ENCODE peak calls at places on chromosomes 5 and 9, in eight cellular contexts. One of them, this sample, is unnamed.

GRCh38 chr9:130137870-130138653 is 34.1 kb upstream of the NCS1 start:
- DNase-seq in right lobe of liver: no peak
- DNase-seq in fibroblast of mammary gland: peak; percentile 97
- DNase-seq in H9: peak; percentile 81
- DNase-seq in upper lobe of right lung: no peak
- DNase-seq in neural crest cell: peak; percentile 28
- DNase-seq in uterus: peak; percentile 74
- DNase-seq in HFF-Myc: peak; percentile 75
- DNase-seq in this sample: no peak

GRCh38 chr9:109258619-109259321 is 62.1 kb downstream of the EPB41L4B start:
- DNase-seq in right lobe of liver: no peak
- DNase-seq in fibroblast of mammary gland: no peak
- DNase-seq in H9: peak; percentile 69
- DNase-seq in upper lobe of right lung: no peak
- DNase-seq in neural crest cell: no peak
- DNase-seq in uterus: no peak
- DNase-seq in HFF-Myc: no peak
- DNase-seq in this sample: no peak

GRCh38 chr5:113264061-113264460 is 170.7 kb downstream of the TSSK1B start:
- DNase-seq in right lobe of liver: no peak
- DNase-seq in fibroblast of mammary gland: peak; percentile 46
- DNase-seq in H9: no peak
- DNase-seq in upper lobe of right lung: no peak
- DNase-seq in neural crest cell: no peak
- DNase-seq in uterus: no peak
- DNase-seq in HFF-Myc: no peak
- DNase-seq in this sample: no peak

GRCh38 chr9:135561391-135562234 is at the start of gene PAEP:
- DNase-seq in right lobe of liver: no peak
- DNase-seq in fibroblast of mammary gland: peak; percentile 15
- DNase-seq in H9: no peak
- DNase-seq in upper lobe of right lung: peak; percentile 55
- DNase-seq in neural crest cell: no peak
- DNase-seq in uterus: no peak
- DNase-seq in HFF-Myc: no peak
- DNase-seq in this sample: peak; percentile 51

GRCh38 chr5:68277427-68277826 is 61.9 kb downstream of the PIK3R1 start:
- DNase-seq in right lobe of liver: no peak
- DNase-seq in fibroblast of mammary gland: peak; percentile 67
- DNase-seq in H9: no peak
- DNase-seq in upper lobe of right lung: no peak
- DNase-seq in neural crest cell: no peak
- DNase-seq in uterus: no peak
- DNase-seq in HFF-Myc: no peak
- DNase-seq in this sample: no peak

GRCh38 chr5:143837306-143837848 is 25.4 kb downstream of the HMHB1 start:
- DNase-seq in right lobe of liver: no peak
- DNase-seq in fibroblast of mammary gland: peak; percentile 82
- DNase-seq in H9: no peak
- DNase-seq in upper lobe of right lung: no peak
- DNase-seq in neural crest cell: no peak
- DNase-seq in uterus: no peak
- DNase-seq in HFF-Myc: peak; percentile 91
- DNase-seq in this sample: no peak

GRCh38 chr9:136409557-136410455 is 608 bp downstream of the ENTR1 start:
- DNase-seq in right lobe of liver: peak; percentile 79
- DNase-seq in fibroblast of mammary gland: peak; percentile 31
- DNase-seq in H9: no peak
- DNase-seq in upper lobe of right lung: peak; percentile 76
- DNase-seq in neural crest cell: no peak
- DNase-seq in uterus: no peak
- DNase-seq in HFF-Myc: no peak
- DNase-seq in this sample: peak; percentile 87

GRCh38 chr9:99249619-99250018 is 27.5 kb downstream of the SEC61B start:
- DNase-seq in right lobe of liver: no peak
- DNase-seq in fibroblast of mammary gland: no peak
- DNase-seq in H9: no peak
- DNase-seq in upper lobe of right lung: no peak
- DNase-seq in neural crest cell: no peak
- DNase-seq in uterus: no peak
- DNase-seq in HFF-Myc: no peak
- DNase-seq in this sample: no peak

GRCh38 chr9:109799141-109799540 is 19.1 kb downstream of the PALM2AKAP2 start:
- DNase-seq in right lobe of liver: no peak
- DNase-seq in fibroblast of mammary gland: no peak
- DNase-seq in H9: no peak
- DNase-seq in upper lobe of right lung: no peak
- DNase-seq in neural crest cell: no peak
- DNase-seq in uterus: no peak
- DNase-seq in HFF-Myc: no peak
- DNase-seq in this sample: no peak

GRCh38 chr5:31421806-31422586 is 109.9 kb downstream of the DROSHA start:
- DNase-seq in right lobe of liver: no peak
- DNase-seq in fibroblast of mammary gland: peak; percentile 17
- DNase-seq in H9: no peak
- DNase-seq in upper lobe of right lung: no peak
- DNase-seq in neural crest cell: no peak
- DNase-seq in uterus: no peak
- DNase-seq in HFF-Myc: no peak
- DNase-seq in this sample: no peak

GRCh38 chr9:104746798-104747197 is 685 bp upstream of the NIPSNAP3A start:
- DNase-seq in right lobe of liver: no peak
- DNase-seq in fibroblast of mammary gland: no peak
- DNase-seq in H9: no peak
- DNase-seq in upper lobe of right lung: no peak
- DNase-seq in neural crest cell: no peak
- DNase-seq in uterus: no peak
- DNase-seq in HFF-Myc: no peak
- DNase-seq in this sample: no peak

GRCh38 chr5:140142246-140142645 is 16.5 kb downstream of the IGIP start:
- DNase-seq in right lobe of liver: no peak
- DNase-seq in fibroblast of mammary gland: no peak
- DNase-seq in H9: no peak
- DNase-seq in upper lobe of right lung: no peak
- DNase-seq in neural crest cell: no peak
- DNase-seq in uterus: no peak
- DNase-seq in HFF-Myc: no peak
- DNase-seq in this sample: no peak

GRCh38 chr5:32542216-32543059 is 42.9 kb upstream of the SUB1 start:
- DNase-seq in right lobe of liver: no peak
- DNase-seq in fibroblast of mammary gland: peak; percentile 81
- DNase-seq in H9: no peak
- DNase-seq in upper lobe of right lung: no peak
- DNase-seq in neural crest cell: no peak
- DNase-seq in uterus: no peak
- DNase-seq in HFF-Myc: no peak
- DNase-seq in this sample: no peak

GRCh38 chr5:81782811-81783210 is 31.9 kb upstream of the SSBP2 start:
- DNase-seq in right lobe of liver: no peak
- DNase-seq in fibroblast of mammary gland: peak; percentile 70
- DNase-seq in H9: no peak
- DNase-seq in upper lobe of right lung: no peak
- DNase-seq in neural crest cell: no peak
- DNase-seq in uterus: no peak
- DNase-seq in HFF-Myc: no peak
- DNase-seq in this sample: no peak

GRCh38 chr9:24189986-24190385 is 355.7 kb downstream of the IZUMO3 start:
- DNase-seq in right lobe of liver: no peak
- DNase-seq in fibroblast of mammary gland: no peak
- DNase-seq in H9: no peak
- DNase-seq in upper lobe of right lung: no peak
- DNase-seq in neural crest cell: no peak
- DNase-seq in uterus: no peak
- DNase-seq in HFF-Myc: no peak
- DNase-seq in this sample: no peak

GRCh38 chr9:121498487-121499176 is 1.0 kb downstream of the GGTA1 start:
- DNase-seq in right lobe of liver: peak; percentile 52
- DNase-seq in fibroblast of mammary gland: peak; percentile 49
- DNase-seq in H9: peak; percentile 36
- DNase-seq in upper lobe of right lung: peak; percentile 70
- DNase-seq in neural crest cell: no peak
- DNase-seq in uterus: peak; percentile 30
- DNase-seq in HFF-Myc: no peak
- DNase-seq in this sample: peak; percentile 78
- TF ChIP-seq CTCF in right lobe of liver: no peak
- TF ChIP-seq CTCF in fibroblast of mammary gland: no peak
- TF ChIP-seq CTCF in H9: no peak
- TF ChIP-seq CTCF in upper lobe of right lung: no peak
- TF ChIP-seq CTCF in neural crest cell: no peak
- TF ChIP-seq CTCF in uterus: no peak
- TF ChIP-seq CTCF in HFF-Myc: no peak
- TF ChIP-seq CTCF in this sample: no peak

DNA sequence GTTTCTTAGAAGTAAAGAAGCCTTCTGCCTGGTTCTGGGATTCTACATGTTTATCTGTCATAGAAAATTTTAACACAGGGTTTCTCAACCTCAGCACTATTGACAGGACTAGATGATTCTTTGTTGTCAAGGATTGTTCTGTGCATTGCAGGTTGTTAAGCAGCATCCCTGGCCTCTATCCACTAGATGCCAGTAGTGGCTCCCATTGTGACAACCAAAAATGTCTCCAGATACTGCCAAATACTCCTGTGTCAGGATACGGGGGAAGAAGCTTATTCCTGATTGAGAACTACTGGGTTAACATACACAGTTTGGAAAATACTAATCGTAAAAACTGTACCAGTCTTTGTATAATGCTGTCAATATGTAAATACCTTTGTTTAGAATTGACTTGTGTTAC is 167.1 kb downstream of the NIPBL start:
- DNase-seq in right lobe of liver: no peak
- DNase-seq in fibroblast of mammary gland: no peak
- DNase-seq in H9: peak; percentile 28
- DNase-seq in upper lobe of right lung: no peak
- DNase-seq in neural crest cell: no peak
- DNase-seq in uterus: no peak
- DNase-seq in HFF-Myc: no peak
- DNase-seq in this sample: no peak
- TF ChIP-seq CTCF in right lobe of liver: peak; percentile 27
- TF ChIP-seq CTCF in fibroblast of mammary gland: no peak
- TF ChIP-seq CTCF in H9: peak; percentile 54
- TF ChIP-seq CTCF in upper lobe of right lung: no peak
- TF ChIP-seq CTCF in neural crest cell: no peak
- TF ChIP-seq CTCF in uterus: no peak
- TF ChIP-seq CTCF in HFF-Myc: peak; percentile 6
- TF ChIP-seq CTCF in this sample: no peak

DNA sequence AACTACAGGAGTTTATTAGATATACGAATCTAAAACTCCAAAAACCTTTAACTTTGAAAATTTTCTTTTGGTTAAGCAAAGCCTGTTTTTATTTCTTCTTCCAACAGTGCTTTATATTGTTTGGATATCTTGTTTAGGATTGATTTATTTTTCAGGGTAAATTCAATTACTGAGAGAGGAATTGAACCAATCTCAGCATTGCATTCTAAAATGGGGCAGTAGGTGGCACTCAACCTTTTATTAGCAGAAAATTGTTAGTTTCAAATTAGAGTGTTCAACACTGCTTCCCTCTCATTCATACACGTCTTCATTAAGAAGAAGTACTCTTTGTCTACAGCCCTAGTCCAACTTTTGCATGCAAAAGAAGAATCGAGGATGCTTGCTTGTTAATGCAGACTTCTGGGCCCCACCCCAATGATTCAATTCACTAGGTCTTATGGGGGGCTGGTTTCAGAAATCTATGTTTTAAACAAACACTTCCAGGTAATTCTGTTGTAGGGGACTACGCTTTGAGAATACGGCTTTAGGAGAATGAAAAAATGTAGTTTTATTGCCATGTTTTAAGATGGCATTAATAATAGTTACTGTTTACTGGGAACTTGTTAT is 26.6 kb downstream of the MRPL22 start:
- DNase-seq in right lobe of liver: no peak
- DNase-seq in fibroblast of mammary gland: peak; percentile 15
- DNase-seq in H9: no peak
- DNase-seq in upper lobe of right lung: no peak
- DNase-seq in neural crest cell: no peak
- DNase-seq in uterus: no peak
- DNase-seq in HFF-Myc: no peak
- DNase-seq in this sample: no peak
- TF ChIP-seq CTCF in right lobe of liver: peak; percentile 50
- TF ChIP-seq CTCF in fibroblast of mammary gland: peak; percentile 58
- TF ChIP-seq CTCF in H9: peak; percentile 68
- TF ChIP-seq CTCF in upper lobe of right lung: peak; percentile 49
- TF ChIP-seq CTCF in neural crest cell: peak; percentile 64
- TF ChIP-seq CTCF in uterus: peak; percentile 9
- TF ChIP-seq CTCF in HFF-Myc: peak; percentile 48
- TF ChIP-seq CTCF in this sample: no peak

DNA sequence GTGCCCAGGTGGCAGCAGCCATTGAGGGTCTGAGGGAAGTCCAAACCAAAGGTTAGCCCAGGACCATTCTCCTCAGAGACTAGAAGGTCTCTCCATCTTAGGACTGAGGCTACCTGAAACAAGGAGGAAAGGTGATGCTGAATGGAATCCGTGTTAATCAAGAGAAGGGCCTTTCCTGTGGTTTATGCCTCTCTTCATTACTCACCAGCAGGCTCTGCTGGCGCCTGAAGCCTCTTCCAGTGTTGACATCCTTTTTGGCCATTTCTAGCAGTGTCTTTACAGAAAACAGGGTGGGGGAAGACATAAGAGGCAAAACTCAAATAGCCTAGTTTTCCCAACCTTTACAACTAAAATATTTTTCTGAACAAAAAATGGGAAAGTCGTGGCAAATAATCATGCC is 98.1 kb downstream of the ENC1 start:
- DNase-seq in right lobe of liver: no peak
- DNase-seq in fibroblast of mammary gland: peak; percentile 30
- DNase-seq in H9: no peak
- DNase-seq in upper lobe of right lung: no peak
- DNase-seq in neural crest cell: no peak
- DNase-seq in uterus: no peak
- DNase-seq in HFF-Myc: no peak
- DNase-seq in this sample: no peak
- TF ChIP-seq CTCF in right lobe of liver: no peak
- TF ChIP-seq CTCF in fibroblast of mammary gland: no peak
- TF ChIP-seq CTCF in H9: no peak
- TF ChIP-seq CTCF in upper lobe of right lung: no peak
- TF ChIP-seq CTCF in neural crest cell: no peak
- TF ChIP-seq CTCF in uterus: no peak
- TF ChIP-seq CTCF in HFF-Myc: no peak
- TF ChIP-seq CTCF in this sample: no peak

DNA sequence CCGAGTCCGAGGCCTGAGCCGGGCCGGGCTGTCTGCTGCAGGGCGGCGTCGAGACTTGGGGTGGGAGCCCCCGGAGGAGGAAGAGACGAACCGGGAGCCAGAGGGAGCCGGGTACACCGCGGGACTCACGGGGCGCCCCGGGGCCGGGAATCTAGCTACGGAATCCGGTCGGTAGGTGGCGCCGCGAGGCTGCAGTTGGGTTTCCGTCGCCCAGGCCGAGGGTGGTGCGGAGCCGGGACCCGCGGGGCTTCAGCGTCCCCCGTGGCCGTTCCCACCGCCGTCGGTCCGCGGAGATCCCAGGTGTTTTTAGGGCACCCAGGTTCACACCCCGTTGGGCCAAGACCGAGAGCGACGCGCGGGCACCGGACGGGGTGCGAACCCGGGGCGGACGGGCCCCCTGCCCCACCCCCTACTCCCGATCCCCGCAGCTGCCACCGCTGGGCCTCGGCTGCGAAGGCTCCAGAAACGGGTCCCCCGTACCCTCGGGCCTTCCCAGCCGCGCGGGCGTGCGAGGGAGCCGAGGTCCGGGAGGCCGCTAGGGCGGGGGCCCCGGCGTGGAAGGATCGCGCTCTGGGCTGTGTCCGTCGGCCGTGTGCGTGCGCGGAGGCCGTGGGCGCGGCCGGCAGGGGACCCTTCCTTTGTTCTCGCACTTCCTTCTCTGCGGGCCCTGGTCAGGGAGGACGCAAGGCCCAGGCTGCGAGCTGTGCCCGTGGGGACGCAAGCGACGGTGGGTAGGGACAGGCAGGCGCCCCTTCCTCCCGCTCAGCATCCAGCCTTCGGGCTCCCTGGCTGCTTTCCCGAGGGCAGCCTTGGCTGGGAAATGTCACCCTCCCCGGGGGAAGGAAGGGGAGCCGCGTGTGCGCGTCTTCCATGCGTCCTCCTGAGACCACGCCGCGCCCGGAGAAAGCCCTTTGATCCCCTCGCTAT is 146.6 kb downstream of the GAPVD1 start:
- DNase-seq in right lobe of liver: peak; percentile 80
- DNase-seq in fibroblast of mammary gland: peak; percentile 57
- DNase-seq in H9: peak; percentile 76
- DNase-seq in upper lobe of right lung: peak; percentile 90
- DNase-seq in neural crest cell: peak; percentile 90
- DNase-seq in uterus: peak; percentile 86
- DNase-seq in HFF-Myc: peak; percentile 29
- DNase-seq in this sample: peak; percentile 94
- TF ChIP-seq CTCF in right lobe of liver: peak; percentile 91
- TF ChIP-seq CTCF in fibroblast of mammary gland: peak; percentile 61
- TF ChIP-seq CTCF in H9: peak; percentile 99
- TF ChIP-seq CTCF in upper lobe of right lung: peak; percentile 91
- TF ChIP-seq CTCF in neural crest cell: peak; percentile 98
- TF ChIP-seq CTCF in uterus: peak; percentile 77
- TF ChIP-seq CTCF in HFF-Myc: peak; percentile 70
- TF ChIP-seq CTCF in this sample: peak; percentile 71

This sample was measured in spleen.